ENCODE peak calls at places on chromosomes 2 and 18, in six cellular contexts. B, Z, T, L, K and G are unnamed samples. For H3K4me1, the result is how much of the 10 kb centered on the place peaks cover.

GRCh38 chr2:191369034-191369433 is 123.8 kb downstream of the MYO1B start:
- DNase-seq in B (peak), Z (peak), T (no peak), L (no peak), K (no peak), G (no peak)

GRCh38 chr2:213057977-213058376 is 93.4 kb downstream of the IKZF2 start:
- DNase-seq in B (no peak), Z (no peak), T (no peak), L (no peak), K (no peak), G (peak)

GRCh38 chr2:231134910-231135650 is 10.2 kb upstream of the HTR2B start:
- DNase-seq in B (no peak), Z (no peak), T (no peak), L (no peak), K (no peak), G (no peak)

GRCh38 chr18:79540914-79541301 is 138.7 kb upstream of the CTDP1 start:
- DNase-seq in B (no peak), Z (no peak), T (peak), L (no peak), K (no peak), G (no peak)

GRCh38 chr2:84866121-84866520 is 14.8 kb downstream of the TRABD2A start:
- DNase-seq in B (peak), Z (peak), T (no peak), L (no peak), K (no peak), G (peak)

GRCh38 chr18:70221911-70222278 is 16.4 kb upstream of the RTTN start:
- DNase-seq in B (no peak), Z (no peak), T (no peak), L (no peak), K (no peak), G (no peak)

GRCh38 chr2:14401838-14402237 is 230.7 kb upstream of the LRATD1 start:
- DNase-seq in B (no peak), Z (no peak), T (no peak), L (no peak), K (no peak), G (no peak)

GRCh38 chr18:3124822-3125221 is 94.9 kb downstream of the MYOM1 start:
- DNase-seq in B (no peak), Z (no peak), T (no peak), L (no peak), K (no peak), G (no peak)

GRCh38 chr2:12728221-12728777 is 11.6 kb downstream of the TRIB2 start:
- DNase-seq in B (no peak), Z (no peak), T (no peak), L (no peak), K (no peak), G (no peak)

GRCh38 chr2:14634885-14635871 is 2.7 kb downstream of the LRATD1 start:
- DNase-seq in B (peak), Z (peak), T (peak), L (peak), K (peak), G (peak)

GRCh38 chr2:119463136-119463535 is 31.5 kb downstream of the TMEM37 start:
- DNase-seq in B (peak), Z (no peak), T (no peak), L (peak), K (no peak), G (no peak)

GRCh38 chr2:218516614-218517013 is 51.5 kb downstream of the USP37 start:
- DNase-seq in B (peak), Z (peak), T (no peak), L (no peak), K (no peak), G (peak)

GRCh38 chr2:212940816-212941215 is 210.6 kb downstream of the IKZF2 start:
- DNase-seq in B (peak), Z (peak), T (no peak), L (peak), K (peak), G (peak)

GRCh38 chr2:134406311-134406710 is 152.4 kb downstream of the MGAT5 start:
- DNase-seq in B (no peak), Z (no peak), T (no peak), L (peak), K (no peak), G (no peak)

GRCh38 chr2:128313076-128313836 is 5.4 kb downstream of the HS6ST1 start:
- DNase-seq in B (peak), Z (peak), T (peak), L (peak), K (peak), G (no peak)

GRCh38 chr2:46333912-46334311 is 36.7 kb downstream of the EPAS1 start:
- DNase-seq in B (peak), Z (no peak), T (no peak), L (no peak), K (no peak), G (no peak)

GRCh38 chr2:126700677-126701076 is 44.7 kb downstream of the GYPC start:
- DNase-seq in B (peak), Z (peak), T (no peak), L (no peak), K (no peak), G (peak)

GRCh38 chr2:176638167-176639015 is 369.1 kb downstream of the MTX2 start:
- DNase-seq in B (peak), Z (peak), T (peak), L (peak), K (peak), G (peak)

GRCh38 chr2:57957238-57957637 is 89.4 kb upstream of the VRK2 start:
- DNase-seq in B (no peak), Z (no peak), T (no peak), L (no peak), K (no peak), G (no peak)

GRCh38 chr2:30147196-30147714 is 448 bp downstream of the YPEL5 start:
- DNase-seq in B (peak), Z (no peak), T (no peak), L (peak), K (peak), G (no peak)

GRCh38 chr2:62199392-62200125 is 3.6 kb downstream of the B3GNT2 start:
- DNase-seq in B (peak), Z (peak), T (no peak), L (peak), K (no peak), G (peak)

GRCh38 chr2:39781697-39782096 is 2.6 kb upstream of the THUMPD2 start:
- DNase-seq in B (no peak), Z (no peak), T (no peak), L (no peak), K (no peak), G (no peak)

GRCh38 chr18:75198046-75198445 is 10.9 kb downstream of the PTGR3 start:
- DNase-seq in B (peak), Z (peak), T (no peak), L (no peak), K (no peak), G (no peak)

GRCh38 chr2:32715981-32716380 is 88.1 kb downstream of the TTC27 start:
- DNase-seq in B (peak), Z (no peak), T (no peak), L (peak), K (no peak), G (peak)

GRCh38 chr2:161190030-161190429 is 29.8 kb downstream of the TANK start:
- DNase-seq in B (no peak), Z (no peak), T (no peak), L (no peak), K (no peak), G (no peak)

GRCh38 chr2:158402665-158403064 is 53.9 kb downstream of the CCDC148 start:
- DNase-seq in B (no peak), Z (no peak), T (no peak), L (no peak), K (no peak), G (no peak)

GRCh38 chr2:21021430-21021829 is 22.4 kb downstream of the APOB start:
- DNase-seq in B (no peak), Z (no peak), T (no peak), L (no peak), K (no peak), G (no peak)

GRCh38 chr2:47079515-47080412 is 75.3 kb downstream of the STPG4 start:
- DNase-seq in B (peak), Z (no peak), T (peak), L (no peak), K (no peak), G (no peak)

GRCh38 chr2:25316101-25316500 is 25.6 kb downstream of the DNMT3A start:
- DNase-seq in B (no peak), Z (no peak), T (peak), L (no peak), K (no peak), G (no peak)

GRCh38 chr2:179562330-179562885 is 297.8 kb upstream of the SESTD1 start:
- DNase-seq in B (no peak), Z (no peak), T (no peak), L (no peak), K (no peak), G (no peak)

GRCh38 chr2:178392215-178392614 is 58.8 kb downstream of the PRKRA start:
- DNase-seq in B (peak), Z (peak), T (no peak), L (peak), K (no peak), G (no peak)

GRCh38 chr18:6370410-6370809 is 44.3 kb downstream of the L3MBTL4 start:
- DNase-seq in B (no peak), Z (no peak), T (no peak), L (no peak), K (no peak), G (peak)

GRCh38 chr2:30979822-30980245 is 158.4 kb downstream of the GALNT14 start:
- DNase-seq in B (peak), Z (peak), T (no peak), L (peak), K (no peak), G (peak)

DNA sequence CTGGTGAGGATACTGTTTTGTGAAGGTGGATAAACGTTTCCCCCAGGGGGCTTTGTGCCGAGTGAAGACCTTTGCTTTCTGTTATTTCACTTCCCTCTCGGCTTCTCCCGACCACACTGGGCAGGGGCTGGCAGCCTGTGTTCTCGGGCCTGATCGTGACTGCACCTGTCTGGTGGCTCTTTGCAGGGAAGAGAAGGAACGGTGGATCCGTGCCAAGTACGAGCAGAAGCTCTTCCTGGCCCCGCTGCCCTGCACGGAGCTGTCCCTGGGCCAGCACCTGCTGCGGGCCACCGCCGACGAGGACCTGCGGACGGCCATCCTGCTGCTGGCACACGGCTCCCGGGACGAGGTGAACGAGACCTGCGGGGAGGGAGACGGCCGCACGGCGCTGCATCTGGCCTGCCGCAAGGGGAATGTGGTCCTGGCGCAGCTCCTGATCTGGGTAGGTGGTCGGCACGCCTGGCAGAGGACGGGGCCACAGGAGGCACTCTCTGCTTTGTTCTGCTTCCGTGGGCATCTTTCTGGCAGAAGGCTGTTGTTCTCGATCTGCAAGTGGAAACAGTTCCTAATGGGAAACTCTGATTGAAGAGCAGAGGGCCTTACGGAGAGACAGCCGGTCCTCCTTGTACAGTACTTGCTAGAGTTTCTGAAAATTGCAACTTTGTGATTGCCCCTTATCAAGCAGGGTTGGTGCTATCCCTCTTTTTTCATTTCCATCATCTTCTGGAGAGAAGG is 48.0 kb downstream of the GBX2 start:
- DNase-seq in B (no peak), Z (no peak), T (no peak), L (no peak), K (no peak), G (no peak)
- H3K27ac ChIP-seq in B (no peak), Z (no peak), T (no peak), L (no peak), K (no peak), G (no peak)

DNA sequence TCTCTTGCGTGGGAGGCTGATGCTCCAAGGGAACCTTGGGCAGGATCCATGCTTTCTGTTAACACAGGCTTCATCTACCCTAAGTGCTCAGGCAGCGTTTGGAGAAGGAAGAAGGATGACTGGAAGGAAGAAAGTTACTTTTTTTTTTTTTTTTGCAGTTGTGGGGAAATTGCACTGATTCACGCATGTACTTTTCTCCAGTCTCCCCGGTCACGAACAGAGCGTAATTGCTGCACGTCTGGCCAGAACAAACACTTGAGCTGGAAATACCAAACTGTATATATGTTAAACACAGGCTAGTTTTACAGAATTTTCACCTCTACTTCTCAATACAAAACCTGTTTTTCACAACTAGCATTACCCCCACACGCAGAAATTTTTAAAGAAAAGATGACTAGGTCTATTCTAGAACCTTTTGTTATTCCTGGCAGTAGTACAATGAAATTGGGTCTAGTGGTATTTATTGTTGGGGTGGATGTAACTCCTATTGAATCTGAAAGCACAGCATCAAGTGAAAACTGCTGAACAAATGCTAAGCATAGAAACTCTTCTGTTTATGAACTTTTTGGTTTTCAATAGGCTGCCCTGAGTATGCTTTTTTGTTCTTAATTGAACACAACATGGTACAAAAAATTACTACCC is 9.3 kb upstream of the SCYGR5 start:
- DNase-seq in B (no peak), Z (peak), T (no peak), L (no peak), K (no peak), G (peak)
- H3K4me1 ChIP-seq in B (under half), Z (under half), T (under half), L (under half), K (under half), G (under half)

DNA sequence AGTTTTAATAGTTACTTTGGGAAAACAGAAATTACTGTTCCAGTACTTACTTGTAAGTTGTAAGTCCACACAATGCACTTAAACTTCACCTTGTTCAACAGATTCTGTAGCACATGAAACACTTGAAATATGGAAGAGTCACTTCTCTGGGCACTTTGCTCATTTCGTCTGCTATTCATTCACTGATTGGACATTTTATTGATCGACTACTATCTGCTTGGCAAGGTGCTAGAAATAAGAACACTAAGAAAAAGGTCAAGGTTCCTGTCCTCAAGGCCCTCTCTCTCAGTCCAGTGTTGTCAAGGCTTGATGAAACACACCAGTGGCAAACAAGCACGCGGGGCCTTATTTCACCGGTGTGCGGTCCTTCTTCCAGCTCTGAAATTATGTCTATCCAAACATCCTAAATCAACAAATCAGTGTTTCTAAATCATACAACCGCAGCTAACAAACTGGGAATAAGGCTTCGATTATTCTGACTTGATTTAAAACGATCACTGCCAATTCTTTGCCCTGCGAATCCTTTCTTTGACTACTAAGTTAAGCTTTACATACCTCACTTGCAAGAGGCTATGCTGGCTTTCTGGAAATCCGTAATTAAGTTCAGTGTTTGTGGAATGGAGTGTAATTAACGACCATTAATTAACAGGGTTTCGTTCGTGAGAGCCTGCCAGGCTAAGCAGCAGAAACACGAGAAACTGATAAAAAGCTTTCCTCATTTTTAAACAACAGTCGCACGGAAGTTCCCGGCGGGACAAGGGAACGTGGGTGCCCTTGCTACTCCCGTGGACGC is 720 bp upstream of the ITGAV start:
- DNase-seq in B (peak), Z (no peak), T (no peak), L (no peak), K (no peak), G (peak)
- H3K27ac ChIP-seq in B (peak), Z (peak), T (peak), L (peak), K (peak), G (peak)

GRCh38 chr2:196389670-196390069 is 218.3 kb upstream of the STK17B start:
- DNase-seq in B (peak), Z (no peak), T (no peak), L (no peak), K (no peak), G (no peak)

GRCh38 chr2:196390243-196391148 is 219.1 kb upstream of the STK17B start:
- DNase-seq in B (peak), Z (no peak), T (no peak), L (no peak), K (no peak), G (peak)

GRCh38 chr2:196391149-196391479 is 219.7 kb upstream of the STK17B start:
- DNase-seq in B (no peak), Z (no peak), T (no peak), L (no peak), K (no peak), G (no peak)
- H3K4me1 ChIP-seq in B (under half), Z (under half), T (under half), L (under half), K (under half), G (under half)

GRCh38 chr2:229269146-229269545 is 1.9 kb downstream of the PID1 start:
- DNase-seq in B (no peak), Z (no peak), T (no peak), L (no peak), K (no peak), G (no peak)

GRCh38 chr2:229270551-229271410 is at the start of gene PID1:
- DNase-seq in B (peak), Z (peak), T (peak), L (peak), K (peak), G (peak)

GRCh38 chr2:229268626-229269025 is 2.5 kb downstream of the PID1 start:
- DNase-seq in B (peak), Z (no peak), T (no peak), L (no peak), K (no peak), G (peak)

GRCh38 chr2:229273384-229274338 is 2.6 kb upstream of the PID1 start:
- DNase-seq in B (peak), Z (peak), T (peak), L (peak), K (peak), G (peak)

DNA sequence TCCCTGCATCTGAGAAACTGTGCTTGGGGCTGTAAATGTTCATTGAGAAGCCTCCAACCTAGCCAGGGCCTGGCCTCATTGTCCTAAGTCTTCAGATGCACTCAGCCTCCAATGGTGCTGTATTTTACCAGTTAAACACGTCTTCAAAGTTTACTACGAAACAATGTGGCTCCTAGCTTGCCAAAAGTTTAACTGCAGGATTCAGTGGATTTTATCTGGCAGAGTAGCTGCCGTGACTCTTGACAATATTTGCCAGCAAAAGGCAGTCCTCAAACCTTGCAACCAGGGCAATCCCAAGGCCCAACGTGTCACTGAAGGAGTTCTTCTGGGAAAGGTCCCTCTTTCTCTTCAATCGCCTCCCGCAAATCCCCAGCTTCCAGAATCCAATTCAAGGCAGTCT is 1.1 kb downstream of the PID1 start:
- DNase-seq in B (peak), Z (peak), T (no peak), L (no peak), K (no peak), G (no peak)
- H3K27ac ChIP-seq in B (no peak), Z (no peak), T (peak), L (no peak), K (no peak), G (peak)

GRCh38 chr2:11073251-11073650 is 82.0 kb upstream of the SLC66A3 start:
- DNase-seq in B (peak), Z (peak), T (no peak), L (no peak), K (peak), G (peak)

GRCh38 chr2:11073791-11074190 is 81.5 kb upstream of the SLC66A3 start:
- DNase-seq in B (peak), Z (peak), T (no peak), L (no peak), K (no peak), G (peak)

GRCh38 chr2:11071207-11071606 is 84.1 kb upstream of the SLC66A3 start:
- DNase-seq in B (peak), Z (peak), T (peak), L (no peak), K (no peak), G (no peak)

GRCh38 chr2:11072550-11072949 is 82.7 kb upstream of the SLC66A3 start:
- DNase-seq in B (no peak), Z (no peak), T (no peak), L (no peak), K (no peak), G (no peak)

GRCh38 chr2:11071939-11072338 is 83.3 kb upstream of the SLC66A3 start:
- DNase-seq in B (no peak), Z (no peak), T (no peak), L (no peak), K (no peak), G (no peak)
- H3K4me1 ChIP-seq in B (under half), Z (under half), T (under half), L (under half), K (under half), G (under half)